ENCODE peak calls at places on chromosomes 1 and 21, in eight cellular contexts. One of them, this sample, is unnamed. For H3K9me3, the result is how much of the 10 kb centered on the place peaks cover.

GRCh38 chr1:19032701-19033515 is 76.4 kb upstream of the IFFO2 start:
- DNase-seq in IMR-90: no peak
- DNase-seq in esophagus squamous epithelium: no peak
- DNase-seq in tibial nerve: no peak
- DNase-seq in heart left ventricle: no peak
- DNase-seq in H1: no peak
- DNase-seq in HepG2: no peak
- DNase-seq in adrenal gland: no peak
- DNase-seq in this sample: no peak

GRCh38 chr1:36705629-36706028 is 222.9 kb upstream of the CSF3R start:
- DNase-seq in IMR-90: no peak
- DNase-seq in esophagus squamous epithelium: no peak
- DNase-seq in tibial nerve: no peak
- DNase-seq in heart left ventricle: no peak
- DNase-seq in H1: no peak
- DNase-seq in HepG2: no peak
- DNase-seq in adrenal gland: no peak
- DNase-seq in this sample: no peak

GRCh38 chr1:181490740-181491712 is 7.7 kb downstream of the CACNA1E start:
- DNase-seq in IMR-90: no peak
- DNase-seq in esophagus squamous epithelium: no peak
- DNase-seq in tibial nerve: no peak
- DNase-seq in heart left ventricle: peak
- DNase-seq in H1: no peak
- DNase-seq in HepG2: no peak
- DNase-seq in adrenal gland: no peak
- DNase-seq in this sample: peak

GRCh38 chr21:15006594-15007230 is 58.1 kb downstream of the NRIP1 start:
- DNase-seq in IMR-90: no peak
- DNase-seq in esophagus squamous epithelium: no peak
- DNase-seq in tibial nerve: no peak
- DNase-seq in heart left ventricle: no peak
- DNase-seq in H1: no peak
- DNase-seq in HepG2: no peak
- DNase-seq in adrenal gland: no peak
- DNase-seq in this sample: no peak

GRCh38 chr1:232732344-232732910 is 72.8 kb upstream of the MAP10 start:
- DNase-seq in IMR-90: no peak
- DNase-seq in esophagus squamous epithelium: no peak
- DNase-seq in tibial nerve: no peak
- DNase-seq in heart left ventricle: no peak
- DNase-seq in H1: no peak
- DNase-seq in HepG2: no peak
- DNase-seq in adrenal gland: no peak
- DNase-seq in this sample: no peak

GRCh38 chr1:39394598-39394997 is 96.8 kb upstream of the BMP8A start:
- DNase-seq in IMR-90: no peak
- DNase-seq in esophagus squamous epithelium: no peak
- DNase-seq in tibial nerve: no peak
- DNase-seq in heart left ventricle: no peak
- DNase-seq in H1: no peak
- DNase-seq in HepG2: no peak
- DNase-seq in adrenal gland: no peak
- DNase-seq in this sample: no peak

GRCh38 chr1:237759371-237759770 is 131.4 kb downstream of the ZP4 start:
- DNase-seq in IMR-90: no peak
- DNase-seq in esophagus squamous epithelium: no peak
- DNase-seq in tibial nerve: no peak
- DNase-seq in heart left ventricle: no peak
- DNase-seq in H1: no peak
- DNase-seq in HepG2: no peak
- DNase-seq in adrenal gland: no peak
- DNase-seq in this sample: no peak

GRCh38 chr1:91791103-91791502 is 94.8 kb downstream of the TGFBR3 start:
- DNase-seq in IMR-90: no peak
- DNase-seq in esophagus squamous epithelium: no peak
- DNase-seq in tibial nerve: no peak
- DNase-seq in heart left ventricle: no peak
- DNase-seq in H1: no peak
- DNase-seq in HepG2: peak
- DNase-seq in adrenal gland: no peak
- DNase-seq in this sample: no peak

GRCh38 chr1:25247829-25248754 is 838 bp upstream of the RSRP1 start:
- DNase-seq in IMR-90: no peak
- DNase-seq in esophagus squamous epithelium: no peak
- DNase-seq in tibial nerve: no peak
- DNase-seq in heart left ventricle: no peak
- DNase-seq in H1: no peak
- DNase-seq in HepG2: no peak
- DNase-seq in adrenal gland: no peak
- DNase-seq in this sample: no peak

GRCh38 chr1:183024352-183025337 is 1.4 kb downstream of the LAMC1 start:
- DNase-seq in IMR-90: no peak
- DNase-seq in esophagus squamous epithelium: no peak
- DNase-seq in tibial nerve: no peak
- DNase-seq in heart left ventricle: no peak
- DNase-seq in H1: no peak
- DNase-seq in HepG2: no peak
- DNase-seq in adrenal gland: no peak
- DNase-seq in this sample: no peak

GRCh38 chr1:205652984-205653383 is 21.2 kb upstream of the ELK4 start:
- DNase-seq in IMR-90: peak
- DNase-seq in esophagus squamous epithelium: no peak
- DNase-seq in tibial nerve: no peak
- DNase-seq in heart left ventricle: no peak
- DNase-seq in H1: no peak
- DNase-seq in HepG2: no peak
- DNase-seq in adrenal gland: no peak
- DNase-seq in this sample: no peak

GRCh38 chr1:174218983-174219382 is 59.7 kb downstream of the RABGAP1L start:
- DNase-seq in IMR-90: no peak
- DNase-seq in esophagus squamous epithelium: no peak
- DNase-seq in tibial nerve: no peak
- DNase-seq in heart left ventricle: no peak
- DNase-seq in H1: no peak
- DNase-seq in HepG2: no peak
- DNase-seq in adrenal gland: no peak
- DNase-seq in this sample: no peak

GRCh38 chr1:200874694-200875093 is 1.9 kb downstream of the GPR25 start:
- DNase-seq in IMR-90: no peak
- DNase-seq in esophagus squamous epithelium: no peak
- DNase-seq in tibial nerve: no peak
- DNase-seq in heart left ventricle: no peak
- DNase-seq in H1: no peak
- DNase-seq in HepG2: no peak
- DNase-seq in adrenal gland: no peak
- DNase-seq in this sample: no peak

GRCh38 chr1:235018720-235019444 is 109.8 kb downstream of the TOMM20 start:
- DNase-seq in IMR-90: no peak
- DNase-seq in esophagus squamous epithelium: no peak
- DNase-seq in tibial nerve: no peak
- DNase-seq in heart left ventricle: no peak
- DNase-seq in H1: no peak
- DNase-seq in HepG2: no peak
- DNase-seq in adrenal gland: no peak
- DNase-seq in this sample: no peak

GRCh38 chr1:89198500-89199072 is at the start of gene GBP4:
- DNase-seq in IMR-90: peak
- DNase-seq in esophagus squamous epithelium: no peak
- DNase-seq in tibial nerve: no peak
- DNase-seq in heart left ventricle: peak
- DNase-seq in H1: no peak
- DNase-seq in HepG2: no peak
- DNase-seq in adrenal gland: peak
- DNase-seq in this sample: no peak

GRCh38 chr1:36323636-36324321 is at the start of gene EVA1B:
- DNase-seq in IMR-90: peak
- DNase-seq in esophagus squamous epithelium: no peak
- DNase-seq in tibial nerve: peak
- DNase-seq in heart left ventricle: peak
- DNase-seq in H1: peak
- DNase-seq in HepG2: peak
- DNase-seq in adrenal gland: peak
- DNase-seq in this sample: peak

GRCh38 chr1:203349757-203350522 is 982 bp downstream of the FMOD start:
- DNase-seq in IMR-90: no peak
- DNase-seq in esophagus squamous epithelium: no peak
- DNase-seq in tibial nerve: no peak
- DNase-seq in heart left ventricle: no peak
- DNase-seq in H1: no peak
- DNase-seq in HepG2: no peak
- DNase-seq in adrenal gland: no peak
- DNase-seq in this sample: no peak

GRCh38 chr1:21066365-21067012 is 110.2 kb downstream of the EIF4G3 start:
- DNase-seq in IMR-90: no peak
- DNase-seq in esophagus squamous epithelium: no peak
- DNase-seq in tibial nerve: no peak
- DNase-seq in heart left ventricle: no peak
- DNase-seq in H1: no peak
- DNase-seq in HepG2: no peak
- DNase-seq in adrenal gland: no peak
- DNase-seq in this sample: no peak

GRCh38 chr1:90139837-90140236 is 144.9 kb downstream of the ZNF326 start:
- DNase-seq in IMR-90: no peak
- DNase-seq in esophagus squamous epithelium: no peak
- DNase-seq in tibial nerve: no peak
- DNase-seq in heart left ventricle: no peak
- DNase-seq in H1: no peak
- DNase-seq in HepG2: no peak
- DNase-seq in adrenal gland: no peak
- DNase-seq in this sample: no peak

DNA sequence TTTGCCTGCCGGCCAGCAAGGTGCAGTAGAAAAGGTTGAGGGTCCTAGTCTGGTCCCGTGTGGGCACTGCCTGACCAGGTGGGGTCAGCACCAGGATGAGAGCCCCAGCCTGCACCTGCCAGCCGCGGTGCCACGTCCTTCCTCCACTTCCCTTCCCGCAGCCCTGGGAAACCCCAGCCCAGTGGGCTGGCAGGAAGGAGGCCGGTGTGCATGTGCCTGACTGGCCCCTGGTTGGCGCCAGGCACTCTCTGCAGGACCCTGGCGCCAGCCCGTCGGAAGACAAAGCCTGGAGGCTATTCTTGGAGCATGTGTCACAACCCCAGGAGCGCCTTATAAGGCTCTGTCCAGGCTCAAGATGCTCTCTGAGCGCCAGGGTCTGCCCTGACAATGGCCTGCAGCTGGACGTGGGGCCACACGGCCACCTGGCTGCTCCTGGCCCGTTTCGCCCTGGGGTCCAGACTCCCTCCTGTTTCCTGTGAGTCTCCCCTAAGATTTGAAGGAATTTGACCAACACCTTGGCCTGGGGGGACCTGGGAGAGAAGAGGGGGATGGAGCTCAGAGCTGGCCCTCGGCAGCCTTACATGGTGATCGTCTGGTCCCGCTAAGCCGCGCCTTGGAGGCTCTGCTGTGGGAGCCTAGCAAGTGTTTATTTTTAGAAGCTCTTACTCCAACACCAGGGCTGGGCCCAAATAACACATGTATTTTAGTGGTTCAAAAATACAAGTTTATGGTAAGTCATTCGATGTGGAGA is 31.9 kb upstream of the POFUT2 start:
- DNase-seq in IMR-90: peak
- DNase-seq in esophagus squamous epithelium: no peak
- DNase-seq in tibial nerve: no peak
- DNase-seq in heart left ventricle: peak
- DNase-seq in H1: no peak
- DNase-seq in HepG2: no peak
- DNase-seq in adrenal gland: no peak
- DNase-seq in this sample: no peak
- TF ChIP-seq POLR2A in IMR-90: no peak
- TF ChIP-seq POLR2A in esophagus squamous epithelium: no peak
- TF ChIP-seq POLR2A in tibial nerve: no peak
- TF ChIP-seq POLR2A in heart left ventricle: peak
- TF ChIP-seq POLR2A in H1: no peak
- TF ChIP-seq POLR2A in HepG2: no peak
- TF ChIP-seq POLR2A in adrenal gland: no peak
- TF ChIP-seq POLR2A in this sample: peak

GRCh38 chr1:212554401-212554800 is 54.2 kb upstream of the ATF3 start:
- DNase-seq in IMR-90: peak
- DNase-seq in esophagus squamous epithelium: no peak
- DNase-seq in tibial nerve: no peak
- DNase-seq in heart left ventricle: no peak
- DNase-seq in H1: no peak
- DNase-seq in HepG2: no peak
- DNase-seq in adrenal gland: no peak
- DNase-seq in this sample: no peak
- H3K9me3 ChIP-seq in IMR-90: under half
- H3K9me3 ChIP-seq in esophagus squamous epithelium: under half
- H3K9me3 ChIP-seq in tibial nerve: under half
- H3K9me3 ChIP-seq in heart left ventricle: under half
- H3K9me3 ChIP-seq in H1: under half
- H3K9me3 ChIP-seq in HepG2: under half
- H3K9me3 ChIP-seq in adrenal gland: under half
- H3K9me3 ChIP-seq in this sample: under half

DNA sequence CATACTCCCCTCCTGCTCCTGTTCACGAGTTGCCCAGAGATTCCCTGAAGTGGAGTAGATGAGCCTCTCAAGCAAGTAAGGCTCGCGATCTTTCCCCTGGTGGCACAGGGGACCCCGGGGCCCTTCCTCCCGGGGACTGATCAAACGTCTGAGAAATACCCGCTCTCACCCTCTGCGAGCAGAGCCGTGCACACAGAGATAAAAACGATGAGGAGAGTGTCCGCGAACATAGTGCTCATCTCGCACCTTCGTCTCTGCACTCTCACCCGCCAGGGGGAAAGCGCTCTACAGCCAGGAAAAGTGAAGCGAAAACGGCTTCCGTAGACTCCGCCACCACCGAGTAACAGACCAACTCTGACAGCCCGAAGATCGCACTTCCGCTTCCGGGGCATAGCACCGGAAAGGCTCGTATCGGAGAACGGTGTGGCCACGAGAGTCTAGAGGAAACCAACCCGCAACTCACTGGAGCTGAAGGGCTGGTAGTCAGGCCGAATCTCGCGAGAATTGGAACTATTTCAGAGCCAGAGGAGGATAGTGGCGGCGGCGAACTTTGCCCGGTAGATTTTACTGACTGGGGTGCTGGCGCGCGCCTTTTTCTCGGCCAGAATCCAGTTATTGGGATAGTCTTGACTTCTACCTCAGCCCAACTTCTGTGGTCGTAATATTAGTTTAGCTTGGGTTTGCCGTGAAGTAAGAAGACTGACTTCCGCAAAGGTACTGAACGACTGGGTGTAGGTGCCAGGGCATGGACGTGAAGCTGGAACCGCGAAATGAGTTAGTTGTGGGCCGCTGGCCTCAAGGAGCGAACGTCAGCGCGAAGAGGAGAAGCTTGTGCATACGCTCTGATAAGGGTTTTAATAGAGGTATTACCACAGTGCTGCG is at the start of gene TMCO1:
- DNase-seq in IMR-90: peak
- DNase-seq in esophagus squamous epithelium: peak
- DNase-seq in tibial nerve: peak
- DNase-seq in heart left ventricle: peak
- DNase-seq in H1: peak
- DNase-seq in HepG2: peak
- DNase-seq in adrenal gland: peak
- DNase-seq in this sample: peak
- TF ChIP-seq POLR2A in IMR-90: peak
- TF ChIP-seq POLR2A in esophagus squamous epithelium: peak
- TF ChIP-seq POLR2A in tibial nerve: peak
- TF ChIP-seq POLR2A in heart left ventricle: peak
- TF ChIP-seq POLR2A in H1: peak
- TF ChIP-seq POLR2A in HepG2: peak
- TF ChIP-seq POLR2A in adrenal gland: peak
- TF ChIP-seq POLR2A in this sample: peak

GRCh38 chr1:248782311-248782887 is 26.8 kb upstream of the LYPD8 start:
- DNase-seq in IMR-90: no peak
- DNase-seq in esophagus squamous epithelium: no peak
- DNase-seq in tibial nerve: no peak
- DNase-seq in heart left ventricle: no peak
- DNase-seq in H1: no peak
- DNase-seq in HepG2: no peak
- DNase-seq in adrenal gland: no peak
- DNase-seq in this sample: no peak
- H3K9me3 ChIP-seq in IMR-90: under half
- H3K9me3 ChIP-seq in esophagus squamous epithelium: under half
- H3K9me3 ChIP-seq in tibial nerve: under half
- H3K9me3 ChIP-seq in heart left ventricle: under half
- H3K9me3 ChIP-seq in H1: half or more
- H3K9me3 ChIP-seq in HepG2: under half
- H3K9me3 ChIP-seq in adrenal gland: under half
- H3K9me3 ChIP-seq in this sample: under half